ENCODE peak calls at places on chromosomes 1 and 21, in seven cellular contexts. One of them, this sample, is unnamed.

GRCh38 chr1:193115629-193116227 is 6.1 kb upstream of the CDC73 start:
- DNase-seq in AG08395: peak; percentile 91
- DNase-seq in AG10803: peak; percentile 98
- DNase-seq in left cardiac atrium: no peak
- DNase-seq in left ventricle myocardium superior: no peak
- DNase-seq in activated CD8-positive, alpha-beta memory T cell treated with anti-CD3 and anti-CD28 coated beads, Interleukin-2, amount 50 U/mL, for 4 hours: no peak
- DNase-seq in prostate gland: no peak
- DNase-seq in this sample: no peak

GRCh38 chr1:192732787-192733186 is 76.1 kb upstream of the RGS2 start:
- DNase-seq in left cardiac atrium: no peak
- DNase-seq in AG10803: no peak
- DNase-seq in AG08395: no peak
- DNase-seq in prostate gland: no peak
- DNase-seq in activated CD8-positive, alpha-beta memory T cell treated with anti-CD3 and anti-CD28 coated beads, Interleukin-2, amount 50 U/mL, for 4 hours: no peak
- DNase-seq in left ventricle myocardium superior: no peak
- DNase-seq in this sample: no peak

GRCh38 chr1:183685112-183685713 is 32.1 kb upstream of the APOBEC4 start:
- DNase-seq in AG10803: peak; percentile 60
- DNase-seq in prostate gland: no peak
- DNase-seq in left cardiac atrium: no peak
- DNase-seq in AG08395: peak; percentile 79
- DNase-seq in activated CD8-positive, alpha-beta memory T cell treated with anti-CD3 and anti-CD28 coated beads, Interleukin-2, amount 50 U/mL, for 4 hours: no peak
- DNase-seq in left ventricle myocardium superior: no peak
- DNase-seq in this sample: no peak

GRCh38 chr1:218412181-218412580 is 67.0 kb downstream of the TGFB2 start:
- DNase-seq in AG10803: peak; percentile 67
- DNase-seq in left cardiac atrium: no peak
- DNase-seq in prostate gland: no peak
- DNase-seq in left ventricle myocardium superior: no peak
- DNase-seq in AG08395: peak; percentile 60
- DNase-seq in activated CD8-positive, alpha-beta memory T cell treated with anti-CD3 and anti-CD28 coated beads, Interleukin-2, amount 50 U/mL, for 4 hours: no peak
- DNase-seq in this sample: no peak

GRCh38 chr1:217770895-217771294 is 139.8 kb downstream of the SPATA17 start:
- DNase-seq in left ventricle myocardium superior: no peak
- DNase-seq in AG10803: no peak
- DNase-seq in left cardiac atrium: no peak
- DNase-seq in prostate gland: no peak
- DNase-seq in activated CD8-positive, alpha-beta memory T cell treated with anti-CD3 and anti-CD28 coated beads, Interleukin-2, amount 50 U/mL, for 4 hours: no peak
- DNase-seq in AG08395: no peak
- DNase-seq in this sample: no peak

GRCh38 chr1:20233394-20233793 is 47.1 kb upstream of the PLA2G2C start:
- DNase-seq in AG08395: peak; percentile 33
- DNase-seq in left ventricle myocardium superior: no peak
- DNase-seq in left cardiac atrium: no peak
- DNase-seq in AG10803: peak; percentile 23
- DNase-seq in prostate gland: no peak
- DNase-seq in activated CD8-positive, alpha-beta memory T cell treated with anti-CD3 and anti-CD28 coated beads, Interleukin-2, amount 50 U/mL, for 4 hours: no peak
- DNase-seq in this sample: no peak

GRCh38 chr1:193105821-193106177 is 585 bp upstream of the GLRX2 start:
- DNase-seq in prostate gland: no peak
- DNase-seq in AG10803: no peak
- DNase-seq in left ventricle myocardium superior: no peak
- DNase-seq in activated CD8-positive, alpha-beta memory T cell treated with anti-CD3 and anti-CD28 coated beads, Interleukin-2, amount 50 U/mL, for 4 hours: no peak
- DNase-seq in AG08395: no peak
- DNase-seq in left cardiac atrium: no peak
- DNase-seq in this sample: no peak

GRCh38 chr1:240555524-240555923 is 56.4 kb downstream of the GREM2 start:
- DNase-seq in left cardiac atrium: no peak
- DNase-seq in left ventricle myocardium superior: no peak
- DNase-seq in AG10803: peak; percentile 73
- DNase-seq in activated CD8-positive, alpha-beta memory T cell treated with anti-CD3 and anti-CD28 coated beads, Interleukin-2, amount 50 U/mL, for 4 hours: no peak
- DNase-seq in prostate gland: no peak
- DNase-seq in AG08395: peak; percentile 50
- DNase-seq in this sample: no peak

GRCh38 chr21:41170442-41170841 is 2.5 kb downstream of the BACE2 start:
- DNase-seq in left cardiac atrium: peak; percentile 43
- DNase-seq in activated CD8-positive, alpha-beta memory T cell treated with anti-CD3 and anti-CD28 coated beads, Interleukin-2, amount 50 U/mL, for 4 hours: no peak
- DNase-seq in prostate gland: no peak
- DNase-seq in AG10803: peak; percentile 25
- DNase-seq in AG08395: peak; percentile 52
- DNase-seq in left ventricle myocardium superior: peak; percentile 55
- DNase-seq in this sample: peak; percentile 62

GRCh38 chr1:234997201-234998173 is 131.2 kb downstream of the TOMM20 start:
- DNase-seq in left cardiac atrium: peak; percentile 99
- DNase-seq in prostate gland: peak; percentile 98
- DNase-seq in AG08395: peak; percentile 96
- DNase-seq in left ventricle myocardium superior: peak; percentile 99
- DNase-seq in activated CD8-positive, alpha-beta memory T cell treated with anti-CD3 and anti-CD28 coated beads, Interleukin-2, amount 50 U/mL, for 4 hours: no peak
- DNase-seq in AG10803: peak; percentile 99
- DNase-seq in this sample: peak; percentile 99

GRCh38 chr1:45470306-45470798 is 20.6 kb downstream of the TESK2 start:
- DNase-seq in activated CD8-positive, alpha-beta memory T cell treated with anti-CD3 and anti-CD28 coated beads, Interleukin-2, amount 50 U/mL, for 4 hours: no peak
- DNase-seq in prostate gland: no peak
- DNase-seq in AG08395: no peak
- DNase-seq in left cardiac atrium: no peak
- DNase-seq in left ventricle myocardium superior: no peak
- DNase-seq in AG10803: no peak
- DNase-seq in this sample: no peak

GRCh38 chr1:115624859-115625258 is 16.9 kb upstream of the VANGL1 start:
- DNase-seq in prostate gland: no peak
- DNase-seq in left cardiac atrium: no peak
- DNase-seq in left ventricle myocardium superior: no peak
- DNase-seq in AG08395: no peak
- DNase-seq in AG10803: peak; percentile 8
- DNase-seq in activated CD8-positive, alpha-beta memory T cell treated with anti-CD3 and anti-CD28 coated beads, Interleukin-2, amount 50 U/mL, for 4 hours: no peak
- DNase-seq in this sample: no peak

GRCh38 chr1:48681476-48682305 is 95.0 kb downstream of the BEND5 start:
- DNase-seq in AG08395: no peak
- DNase-seq in AG10803: peak; percentile 6
- DNase-seq in left ventricle myocardium superior: no peak
- DNase-seq in activated CD8-positive, alpha-beta memory T cell treated with anti-CD3 and anti-CD28 coated beads, Interleukin-2, amount 50 U/mL, for 4 hours: no peak
- DNase-seq in left cardiac atrium: no peak
- DNase-seq in prostate gland: no peak
- DNase-seq in this sample: peak; percentile 24